ENCODE peak calls at places on chromosomes 3 and 15, in seven cellular contexts. A is HT1080, C is T-helper 2 cell, Q is progenitor cell of endocrine pancreas, H is choroid plexus epithelial cell, R is iPS-NIHi11, L is IMR-90. I is an unnamed sample.

GRCh38 chr3:165753560-165753959 is 83.7 kb downstream of the BCHE start:
- DNase-seq in A (peak), C (no peak), Q (no peak), H (peak), R (no peak), L (no peak), I (peak)

GRCh38 chr3:188407158-188407880 is 253.4 kb downstream of the LPP start:
- DNase-seq in A (no peak), C (no peak), Q (no peak), H (no peak), R (no peak), L (peak), I (no peak)

GRCh38 chr3:46663611-46664135 is 29.8 kb downstream of the ALS2CL start:
- DNase-seq in A (peak), C (no peak), Q (peak), H (peak), R (peak), L (peak), I (peak)

GRCh38 chr15:79047676-79048439 is 42.7 kb downstream of the RASGRF1 start:
- DNase-seq in A (no peak), C (no peak), Q (no peak), H (no peak), R (no peak), L (no peak), I (no peak)

GRCh38 chr3:41198526-41198925 is 779 bp upstream of the CTNNB1 start:
- DNase-seq in A (no peak), C (no peak), Q (no peak), H (peak), R (no peak), L (no peak), I (no peak)

GRCh38 chr3:13771496-13771895 is 108.4 kb downstream of the WNT7A start:
- DNase-seq in A (no peak), C (no peak), Q (no peak), H (no peak), R (no peak), L (no peak), I (no peak)

GRCh38 chr15:67296188-67296587 is 41.6 kb downstream of the IQCH start:
- DNase-seq in A (no peak), C (no peak), Q (no peak), H (no peak), R (peak), L (no peak), I (no peak)

GRCh38 chr3:55721716-55722484 is 234.8 kb upstream of the WNT5A start:
- DNase-seq in A (peak), C (no peak), Q (no peak), H (peak), R (peak), L (peak), I (peak)

GRCh38 chr15:85564686-85565085 is 184.3 kb downstream of the AKAP13 start:
- DNase-seq in A (no peak), C (no peak), Q (no peak), H (peak), R (no peak), L (no peak), I (no peak)

GRCh38 chr3:157436583-157437300 is at the start of gene PTX3:
- DNase-seq in A (peak), C (no peak), Q (no peak), H (peak), R (peak), L (peak), I (peak)

GRCh38 chr3:129575233-129575986 is 31.1 kb downstream of the PLXND1 start:
- DNase-seq in A (no peak), C (no peak), Q (no peak), H (no peak), R (no peak), L (no peak), I (no peak)

GRCh38 chr3:66394261-66395249 is 106.3 kb downstream of the LRIG1 start:
- DNase-seq in A (no peak), C (no peak), Q (no peak), H (peak), R (no peak), L (peak), I (peak)

GRCh38 chr3:128488995-128489859 is 3.8 kb downstream of the GATA2 start:
- DNase-seq in A (no peak), C (no peak), Q (no peak), H (no peak), R (peak), L (no peak), I (peak)

GRCh38 chr15:66390670-66391069 is 4.0 kb downstream of the MAP2K1 start:
- DNase-seq in A (peak), C (no peak), Q (no peak), H (no peak), R (no peak), L (no peak), I (peak)

GRCh38 chr3:127456471-127457093 is 134.0 kb downstream of the TPRA1 start:
- DNase-seq in A (peak), C (no peak), Q (no peak), H (peak), R (no peak), L (peak), I (peak)

GRCh38 chr3:42660898-42661297 is 7.4 kb downstream of the ZBTB47 start:
- DNase-seq in A (peak), C (no peak), Q (no peak), H (no peak), R (peak), L (no peak), I (no peak)

GRCh38 chr3:193560091-193560490 is 5.4 kb upstream of the ATP13A4 start:
- DNase-seq in A (no peak), C (no peak), Q (no peak), H (no peak), R (no peak), L (no peak), I (no peak)

GRCh38 chr15:74770211-74770892 is 11.5 kb upstream of the CSK start:
- DNase-seq in A (no peak), C (no peak), Q (no peak), H (no peak), R (no peak), L (no peak), I (no peak)

GRCh38 chr15:37058316-37058985 is 41.9 kb downstream of the MEIS2 start:
- DNase-seq in A (no peak), C (no peak), Q (no peak), H (peak), R (peak), L (no peak), I (peak)

GRCh38 chr3:68909719-68910118 is 22.6 kb downstream of the TAFA4 start:
- DNase-seq in A (no peak), C (no peak), Q (no peak), H (no peak), R (no peak), L (no peak), I (no peak)

GRCh38 chr3:8769088-8769822 is at the start of gene OXTR:
- DNase-seq in A (peak), C (peak), Q (peak), H (peak), R (peak), L (peak), I (peak)

GRCh38 chr15:58490405-58491150 is 58.8 kb downstream of the LIPC start:
- DNase-seq in A (no peak), C (no peak), Q (no peak), H (no peak), R (no peak), L (no peak), I (no peak)

GRCh38 chr15:52181938-52182780 is 9.0 kb downstream of the GNB5 start:
- DNase-seq in A (no peak), C (no peak), Q (no peak), H (no peak), R (no peak), L (no peak), I (no peak)

GRCh38 chr15:51883436-51883835 is 54.0 kb downstream of the TMOD3 start:
- DNase-seq in A (no peak), C (no peak), Q (no peak), H (peak), R (no peak), L (peak), I (peak)

GRCh38 chr3:66395635-66396034 is 105.2 kb downstream of the LRIG1 start:
- DNase-seq in A (no peak), C (no peak), Q (no peak), H (no peak), R (no peak), L (no peak), I (no peak)

GRCh38 chr15:52558196-52558595 is 10.6 kb downstream of the ARPP19 start:
- DNase-seq in A (peak), C (no peak), Q (no peak), H (peak), R (no peak), L (peak), I (peak)

GRCh38 chr15:96322401-96323249 is 7.9 kb upstream of the NR2F2 start:
- DNase-seq in A (no peak), C (no peak), Q (peak), H (peak), R (no peak), L (no peak), I (peak)

GRCh38 chr3:130963878-130964277 is 62.7 kb downstream of the ASTE1 start:
- DNase-seq in A (peak), C (no peak), Q (no peak), H (peak), R (peak), L (peak), I (peak)

GRCh38 chr3:161050929-161051328 is 54.2 kb downstream of the B3GALNT1 start:
- DNase-seq in A (no peak), C (no peak), Q (no peak), H (no peak), R (no peak), L (no peak), I (no peak)